ENCODE peak calls at places on chromosomes 3 and 15, in four cellular contexts. One of them, this sample, is unnamed.

GRCh38 chr15:33844597-33844996 is 123.7 kb upstream of the CHRM5 start:
- DNase-seq in HepG2: no peak
- DNase-seq in K562: no peak
- DNase-seq in SK-N-SH: no peak
- DNase-seq in this sample: no peak

GRCh38 chr3:25473246-25473645 is 45.2 kb downstream of the RARB start:
- DNase-seq in HepG2: no peak
- DNase-seq in K562: no peak
- DNase-seq in SK-N-SH: no peak
- DNase-seq in this sample: no peak

GRCh38 chr3:4071481-4072184 is 231.5 kb upstream of the SETMAR start:
- DNase-seq in HepG2: no peak
- DNase-seq in K562: no peak
- DNase-seq in SK-N-SH: no peak
- DNase-seq in this sample: peak; percentile 62

GRCh38 chr3:144499346-144499745 is 527.7 kb downstream of the DIPK2A start:
- DNase-seq in HepG2: no peak
- DNase-seq in K562: no peak
- DNase-seq in SK-N-SH: no peak
- DNase-seq in this sample: no peak

GRCh38 chr3:116176974-116177555 is 268.2 kb downstream of the LSAMP start:
- DNase-seq in HepG2: no peak
- DNase-seq in K562: no peak
- DNase-seq in SK-N-SH: no peak
- DNase-seq in this sample: no peak

GRCh38 chr15:52575072-52575471 is 6.2 kb upstream of the ARPP19 start:
- DNase-seq in HepG2: no peak
- DNase-seq in K562: no peak
- DNase-seq in SK-N-SH: no peak
- DNase-seq in this sample: no peak

GRCh38 chr3:110027446-110027845 is 690.1 kb upstream of the DPPA4 start:
- DNase-seq in HepG2: no peak
- DNase-seq in K562: no peak
- DNase-seq in SK-N-SH: peak; percentile 0
- DNase-seq in this sample: no peak

GRCh38 chr3:72448858-72449257 is 399.4 kb downstream of the SHQ1 start:
- DNase-seq in HepG2: peak; percentile 74
- DNase-seq in K562: peak; percentile 41
- DNase-seq in SK-N-SH: no peak
- DNase-seq in this sample: no peak

GRCh38 chr3:160564205-160564922 is 1.0 kb downstream of the KPNA4 start:
- DNase-seq in HepG2: peak; percentile 10
- DNase-seq in K562: no peak
- DNase-seq in SK-N-SH: no peak
- DNase-seq in this sample: no peak

GRCh38 chr15:83682476-83683162 is 28.7 kb downstream of the ADAMTSL3 start:
- DNase-seq in HepG2: no peak
- DNase-seq in K562: no peak
- DNase-seq in SK-N-SH: no peak
- DNase-seq in this sample: no peak

GRCh38 chr15:43376017-43376705 is 5.3 kb downstream of the TUBGCP4 start:
- DNase-seq in HepG2: peak; percentile 45
- DNase-seq in K562: peak; percentile 40
- DNase-seq in SK-N-SH: peak; percentile 62
- DNase-seq in this sample: peak; percentile 39

GRCh38 chr3:65939841-65940246 is 98.9 kb downstream of the MAGI1 start:
- DNase-seq in HepG2: no peak
- DNase-seq in K562: no peak
- DNase-seq in SK-N-SH: no peak
- DNase-seq in this sample: no peak

GRCh38 chr15:92968926-92969664 is 69.0 kb downstream of the CHD2 start:
- DNase-seq in HepG2: no peak
- DNase-seq in K562: no peak
- DNase-seq in SK-N-SH: no peak
- DNase-seq in this sample: no peak

GRCh38 chr3:193777524-193777923 is 184.5 kb downstream of the OPA1 start:
- DNase-seq in HepG2: peak; percentile 82
- DNase-seq in K562: no peak
- DNase-seq in SK-N-SH: no peak
- DNase-seq in this sample: no peak

GRCh38 chr3:142975316-142975995 is 12.0 kb upstream of the PAQR9 start:
- DNase-seq in HepG2: no peak
- DNase-seq in K562: peak; percentile 35
- DNase-seq in SK-N-SH: no peak
- DNase-seq in this sample: no peak

GRCh38 chr3:9399746-9400145 is 2.3 kb downstream of the SETD5 start:
- DNase-seq in HepG2: peak; percentile 79
- DNase-seq in K562: peak; percentile 33
- DNase-seq in SK-N-SH: peak; percentile 63
- DNase-seq in this sample: peak; percentile 63

GRCh38 chr15:57124036-57124435 is 205.6 kb downstream of the TCF12 start:
- DNase-seq in HepG2: no peak
- DNase-seq in K562: no peak
- DNase-seq in SK-N-SH: no peak
- DNase-seq in this sample: no peak

GRCh38 chr3:17355591-17355990 is 386.8 kb downstream of the TBC1D5 start:
- DNase-seq in HepG2: no peak
- DNase-seq in K562: no peak
- DNase-seq in SK-N-SH: no peak
- DNase-seq in this sample: no peak

GRCh38 chr15:100345438-100345837 is 3.7 kb upstream of the ADAMTS17 start:
- DNase-seq in HepG2: no peak
- DNase-seq in K562: no peak
- DNase-seq in SK-N-SH: no peak
- DNase-seq in this sample: no peak

GRCh38 chr3:53809764-53810400 is 36.3 kb downstream of the CHDH start:
- DNase-seq in HepG2: no peak
- DNase-seq in K562: no peak
- DNase-seq in SK-N-SH: no peak
- DNase-seq in this sample: no peak

GRCh38 chr3:126109860-126110235 is 25.9 kb upstream of the SLC41A3 start:
- DNase-seq in HepG2: no peak
- DNase-seq in K562: no peak
- DNase-seq in SK-N-SH: no peak
- DNase-seq in this sample: no peak

GRCh38 chr3:124881976-124882697 is 5.0 kb downstream of the ITGB5 start:
- DNase-seq in HepG2: no peak
- DNase-seq in K562: no peak
- DNase-seq in SK-N-SH: no peak
- DNase-seq in this sample: no peak

GRCh38 chr15:70560617-70561328 is 202.6 kb downstream of the UACA start:
- DNase-seq in HepG2: no peak
- DNase-seq in K562: no peak
- DNase-seq in SK-N-SH: no peak
- DNase-seq in this sample: no peak

GRCh38 chr3:182508896-182509295 is 284.4 kb upstream of the ATP11B start:
- DNase-seq in HepG2: no peak
- DNase-seq in K562: no peak
- DNase-seq in SK-N-SH: no peak
- DNase-seq in this sample: peak; percentile 25

GRCh38 chr3:105813710-105814109 is 55.1 kb downstream of the CBLB start:
- DNase-seq in HepG2: no peak
- DNase-seq in K562: no peak
- DNase-seq in SK-N-SH: no peak
- DNase-seq in this sample: no peak

GRCh38 chr15:51307811-51308210 is 30.6 kb downstream of the CYP19A1 start:
- DNase-seq in HepG2: no peak
- DNase-seq in K562: no peak
- DNase-seq in SK-N-SH: no peak
- DNase-seq in this sample: no peak

GRCh38 chr15:58357529-58358476 is 74.0 kb upstream of the LIPC start:
- DNase-seq in HepG2: no peak
- DNase-seq in K562: peak; percentile 43
- DNase-seq in SK-N-SH: no peak
- DNase-seq in this sample: no peak

GRCh38 chr3:182711261-182711683 is 82.0 kb upstream of the ATP11B start:
- DNase-seq in HepG2: peak; percentile 59
- DNase-seq in K562: no peak
- DNase-seq in SK-N-SH: no peak
- DNase-seq in this sample: no peak

GRCh38 chr15:72227192-72227586 is 3.8 kb downstream of the PKM start:
- DNase-seq in HepG2: peak; percentile 7
- DNase-seq in K562: no peak
- DNase-seq in SK-N-SH: no peak
- DNase-seq in this sample: no peak
- TF ChIP-seq USF2 in HepG2: no peak
- TF ChIP-seq USF2 in K562: no peak
- TF ChIP-seq USF2 in SK-N-SH: no peak
- TF ChIP-seq USF2 in this sample: no peak

GRCh38 chr3:97293596-97294131 is 470.9 kb upstream of the ARL6 start:
- DNase-seq in HepG2: no peak
- DNase-seq in K562: no peak
- DNase-seq in SK-N-SH: no peak
- DNase-seq in this sample: no peak

GRCh38 chr3:97291901-97292300 is 472.7 kb upstream of the ARL6 start:
- DNase-seq in HepG2: no peak
- DNase-seq in K562: no peak
- DNase-seq in SK-N-SH: no peak
- DNase-seq in this sample: no peak

GRCh38 chr3:97301114-97301513 is 463.4 kb upstream of the ARL6 start:
- DNase-seq in HepG2: no peak
- DNase-seq in K562: no peak
- DNase-seq in SK-N-SH: no peak
- DNase-seq in this sample: no peak

GRCh38 chr3:97297032-97297431 is 467.5 kb upstream of the ARL6 start:
- DNase-seq in HepG2: no peak
- DNase-seq in K562: no peak
- DNase-seq in SK-N-SH: no peak
- DNase-seq in this sample: no peak
- TF ChIP-seq FOXJ3 in HepG2: no peak
- TF ChIP-seq FOXJ3 in K562: no peak
- TF ChIP-seq FOXJ3 in SK-N-SH: no peak
- TF ChIP-seq FOXJ3 in this sample: no peak

GRCh38 chr3:61442696-61443095 is 118.7 kb upstream of the PTPRG start:
- DNase-seq in HepG2: no peak
- DNase-seq in K562: no peak
- DNase-seq in SK-N-SH: no peak
- DNase-seq in this sample: no peak
- TF ChIP-seq USF2 in HepG2: no peak
- TF ChIP-seq USF2 in K562: no peak
- TF ChIP-seq USF2 in SK-N-SH: no peak
- TF ChIP-seq USF2 in this sample: no peak

DNA sequence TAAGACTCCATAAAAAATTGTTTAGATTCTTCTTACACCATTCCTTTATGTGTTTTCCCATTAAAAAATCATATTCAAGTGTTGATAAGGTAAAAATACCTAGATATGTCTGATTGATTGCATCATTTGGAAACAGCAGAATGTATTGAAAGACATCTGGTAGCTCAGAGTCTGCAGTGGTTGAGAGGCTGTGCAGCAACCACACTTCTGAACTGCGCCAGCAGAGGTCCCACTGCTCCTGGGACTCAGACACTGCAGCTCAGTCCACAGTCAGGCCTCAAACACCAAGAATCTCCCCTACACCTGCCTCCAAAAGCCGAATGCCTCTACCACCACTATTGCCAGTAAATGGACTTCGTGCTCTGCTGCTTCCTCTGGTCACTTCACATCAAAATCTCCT is 176.9 kb upstream of the LMCD1 start:
- DNase-seq in HepG2: peak; percentile 27
- DNase-seq in K562: no peak
- DNase-seq in SK-N-SH: peak; percentile 53
- DNase-seq in this sample: peak; percentile 64
- TF ChIP-seq FOXJ3 in HepG2: no peak
- TF ChIP-seq FOXJ3 in K562: no peak
- TF ChIP-seq FOXJ3 in SK-N-SH: no peak
- TF ChIP-seq FOXJ3 in this sample: no peak

DNA sequence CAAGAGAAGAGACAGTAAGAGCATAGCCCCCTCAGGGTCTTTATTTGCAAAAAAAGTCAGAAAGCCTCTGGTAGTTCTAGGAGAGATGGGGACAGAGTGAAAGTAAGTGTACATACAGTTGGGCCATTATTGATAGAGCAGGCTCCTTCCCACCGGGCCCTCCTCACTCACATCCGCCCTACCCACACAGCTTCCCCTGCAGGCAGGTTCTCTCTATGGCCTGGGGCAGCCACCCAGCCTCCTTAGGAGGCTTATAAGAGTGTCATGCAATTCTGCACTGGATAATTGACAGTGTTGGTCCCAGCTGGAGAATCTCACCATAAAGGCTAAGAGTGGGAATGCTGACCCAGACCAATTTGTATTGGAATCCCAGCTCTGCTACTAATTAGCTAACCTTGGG is 49.5 kb downstream of the SLC30A4 start:
- DNase-seq in HepG2: no peak
- DNase-seq in K562: no peak
- DNase-seq in SK-N-SH: no peak
- DNase-seq in this sample: no peak
- TF ChIP-seq USF2 in HepG2: no peak
- TF ChIP-seq USF2 in K562: no peak
- TF ChIP-seq USF2 in SK-N-SH: no peak
- TF ChIP-seq USF2 in this sample: no peak

GRCh38 chr3:149523899-149524298 is 49.4 kb downstream of the TM4SF4 start:
- DNase-seq in HepG2: no peak
- DNase-seq in K562: no peak
- DNase-seq in SK-N-SH: no peak
- DNase-seq in this sample: no peak
- TF ChIP-seq FOXJ3 in HepG2: no peak
- TF ChIP-seq FOXJ3 in K562: no peak
- TF ChIP-seq FOXJ3 in SK-N-SH: no peak
- TF ChIP-seq FOXJ3 in this sample: no peak

GRCh38 chr15:60165111-60165510 is 161.0 kb downstream of the FOXB1 start:
- DNase-seq in HepG2: no peak
- DNase-seq in K562: no peak
- DNase-seq in SK-N-SH: no peak
- DNase-seq in this sample: no peak

GRCh38 chr15:60162251-60162650 is 158.1 kb downstream of the FOXB1 start:
- DNase-seq in HepG2: no peak
- DNase-seq in K562: no peak
- DNase-seq in SK-N-SH: no peak
- DNase-seq in this sample: no peak

GRCh38 chr15:60162911-60163310 is 158.8 kb downstream of the FOXB1 start:
- DNase-seq in HepG2: no peak
- DNase-seq in K562: no peak
- DNase-seq in SK-N-SH: no peak
- DNase-seq in this sample: no peak
- TF ChIP-seq USF2 in HepG2: no peak
- TF ChIP-seq USF2 in K562: no peak
- TF ChIP-seq USF2 in SK-N-SH: no peak
- TF ChIP-seq USF2 in this sample: no peak

DNA sequence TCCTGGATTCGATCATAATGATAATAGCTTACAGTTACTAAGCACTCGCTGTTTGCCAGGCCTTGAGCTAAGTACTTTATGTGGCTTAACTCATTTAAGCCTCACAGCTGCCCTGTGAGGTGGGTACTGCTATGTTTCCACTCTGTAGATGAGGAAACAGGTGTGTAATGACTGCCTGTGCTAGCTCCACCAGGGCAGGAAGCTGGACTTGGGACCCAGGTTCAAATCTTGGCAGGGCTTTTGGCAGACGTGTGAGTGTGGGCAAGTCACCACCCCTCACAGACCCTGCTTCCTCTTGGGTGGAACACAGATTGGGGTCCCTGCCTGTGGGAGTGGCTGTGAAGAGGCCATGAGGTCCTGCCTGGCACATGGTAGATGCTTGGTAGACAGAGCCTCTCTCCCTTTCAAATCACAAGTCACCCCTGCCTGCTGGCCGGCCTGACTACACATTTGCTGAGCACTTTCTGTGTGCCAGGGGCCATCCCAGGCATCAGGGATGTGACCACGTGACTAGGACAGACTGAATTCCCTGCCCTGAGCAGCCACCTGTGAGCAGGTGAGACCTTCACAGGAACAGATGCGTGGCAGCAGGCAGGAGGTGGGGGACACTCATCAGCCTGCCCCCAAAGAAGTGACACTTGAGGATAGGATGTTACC is 3.7 kb downstream of the EFCC1 start:
- DNase-seq in HepG2: no peak
- DNase-seq in K562: no peak
- DNase-seq in SK-N-SH: no peak
- DNase-seq in this sample: no peak
- TF ChIP-seq FOXJ3 in HepG2: no peak
- TF ChIP-seq FOXJ3 in K562: no peak
- TF ChIP-seq FOXJ3 in SK-N-SH: no peak
- TF ChIP-seq FOXJ3 in this sample: no peak

This sample was measured in WTC11.